ENCODE peak calls at places on chromosomes 2 and 18, in eight cellular contexts. One of them, this sample, is unnamed.

GRCh38 chr18:50151876-50152275 is 43.1 kb downstream of the MYO5B start:
- DNase-seq in EL: peak; percentile 26
- DNase-seq in stimulated activated CD8-positive, alpha-beta memory T cell treated with anti-CD3 and anti-CD28 coated beads, Interleukin-7, amount 100 ng/mL, for 48 hours: no peak
- DNase-seq in CD8-positive, alpha-beta T cell: no peak
- DNase-seq in CD8-positive, alpha-beta memory T cell: no peak
- DNase-seq in T-helper 2 cell: no peak
- DNase-seq in type B pancreatic cell: no peak
- DNase-seq in ELR: peak; percentile 51
- DNase-seq in this sample: no peak

GRCh38 chr2:104876606-104877005 is 22.7 kb downstream of the POU3F3 start:
- DNase-seq in EL: no peak
- DNase-seq in stimulated activated CD8-positive, alpha-beta memory T cell treated with anti-CD3 and anti-CD28 coated beads, Interleukin-7, amount 100 ng/mL, for 48 hours: no peak
- DNase-seq in CD8-positive, alpha-beta T cell: no peak
- DNase-seq in CD8-positive, alpha-beta memory T cell: no peak
- DNase-seq in T-helper 2 cell: no peak
- DNase-seq in type B pancreatic cell: no peak
- DNase-seq in ELR: no peak
- DNase-seq in this sample: no peak

GRCh38 chr2:37307500-37307899 is 17.1 kb downstream of the PRKD3 start:
- DNase-seq in EL: no peak
- DNase-seq in stimulated activated CD8-positive, alpha-beta memory T cell treated with anti-CD3 and anti-CD28 coated beads, Interleukin-7, amount 100 ng/mL, for 48 hours: no peak
- DNase-seq in CD8-positive, alpha-beta T cell: no peak
- DNase-seq in CD8-positive, alpha-beta memory T cell: no peak
- DNase-seq in T-helper 2 cell: no peak
- DNase-seq in type B pancreatic cell: no peak
- DNase-seq in ELR: no peak
- DNase-seq in this sample: no peak

GRCh38 chr2:655626-656025 is 21.6 kb downstream of the TMEM18 start:
- DNase-seq in EL: peak; percentile 11
- DNase-seq in stimulated activated CD8-positive, alpha-beta memory T cell treated with anti-CD3 and anti-CD28 coated beads, Interleukin-7, amount 100 ng/mL, for 48 hours: no peak
- DNase-seq in CD8-positive, alpha-beta T cell: no peak
- DNase-seq in CD8-positive, alpha-beta memory T cell: no peak
- DNase-seq in T-helper 2 cell: no peak
- DNase-seq in type B pancreatic cell: peak; percentile 45
- DNase-seq in ELR: no peak
- DNase-seq in this sample: peak; percentile 70

GRCh38 chr18:75896865-75897264 is 469.4 kb upstream of the SMIM21 start:
- DNase-seq in EL: peak; percentile 1
- DNase-seq in stimulated activated CD8-positive, alpha-beta memory T cell treated with anti-CD3 and anti-CD28 coated beads, Interleukin-7, amount 100 ng/mL, for 48 hours: no peak
- DNase-seq in CD8-positive, alpha-beta T cell: no peak
- DNase-seq in CD8-positive, alpha-beta memory T cell: no peak
- DNase-seq in T-helper 2 cell: no peak
- DNase-seq in type B pancreatic cell: no peak
- DNase-seq in ELR: peak; percentile 3
- DNase-seq in this sample: no peak

GRCh38 chr2:102619414-102620319 is at the start of gene SLC9A2:
- DNase-seq in EL: peak; percentile 2
- DNase-seq in stimulated activated CD8-positive, alpha-beta memory T cell treated with anti-CD3 and anti-CD28 coated beads, Interleukin-7, amount 100 ng/mL, for 48 hours: no peak
- DNase-seq in CD8-positive, alpha-beta T cell: no peak
- DNase-seq in CD8-positive, alpha-beta memory T cell: no peak
- DNase-seq in T-helper 2 cell: no peak
- DNase-seq in type B pancreatic cell: peak; percentile 68
- DNase-seq in ELR: no peak
- DNase-seq in this sample: no peak

GRCh38 chr18:58556333-58557012 is 72.4 kb downstream of the ALPK2 start:
- DNase-seq in EL: no peak
- DNase-seq in stimulated activated CD8-positive, alpha-beta memory T cell treated with anti-CD3 and anti-CD28 coated beads, Interleukin-7, amount 100 ng/mL, for 48 hours: no peak
- DNase-seq in CD8-positive, alpha-beta T cell: no peak
- DNase-seq in CD8-positive, alpha-beta memory T cell: no peak
- DNase-seq in T-helper 2 cell: no peak
- DNase-seq in type B pancreatic cell: no peak
- DNase-seq in ELR: no peak
- DNase-seq in this sample: peak; percentile 82

GRCh38 chr2:216519154-216519762 is 20.6 kb downstream of the RPL37A start:
- DNase-seq in EL: peak; percentile 78
- DNase-seq in stimulated activated CD8-positive, alpha-beta memory T cell treated with anti-CD3 and anti-CD28 coated beads, Interleukin-7, amount 100 ng/mL, for 48 hours: peak; percentile 33
- DNase-seq in CD8-positive, alpha-beta T cell: peak; percentile 52
- DNase-seq in CD8-positive, alpha-beta memory T cell: peak; percentile 10
- DNase-seq in T-helper 2 cell: no peak
- DNase-seq in type B pancreatic cell: no peak
- DNase-seq in ELR: peak; percentile 86
- DNase-seq in this sample: no peak

GRCh38 chr2:134310450-134311079 is 56.7 kb downstream of the MGAT5 start:
- DNase-seq in EL: peak; percentile 18
- DNase-seq in stimulated activated CD8-positive, alpha-beta memory T cell treated with anti-CD3 and anti-CD28 coated beads, Interleukin-7, amount 100 ng/mL, for 48 hours: no peak
- DNase-seq in CD8-positive, alpha-beta T cell: no peak
- DNase-seq in CD8-positive, alpha-beta memory T cell: no peak
- DNase-seq in T-helper 2 cell: no peak
- DNase-seq in type B pancreatic cell: no peak
- DNase-seq in ELR: no peak
- DNase-seq in this sample: no peak

GRCh38 chr2:241237047-241237446 is 48.6 kb downstream of the ANO7 start:
- DNase-seq in EL: no peak
- DNase-seq in stimulated activated CD8-positive, alpha-beta memory T cell treated with anti-CD3 and anti-CD28 coated beads, Interleukin-7, amount 100 ng/mL, for 48 hours: no peak
- DNase-seq in CD8-positive, alpha-beta T cell: no peak
- DNase-seq in CD8-positive, alpha-beta memory T cell: no peak
- DNase-seq in T-helper 2 cell: no peak
- DNase-seq in type B pancreatic cell: no peak
- DNase-seq in ELR: no peak
- DNase-seq in this sample: no peak

GRCh38 chr2:215556979-215557378 is 121.1 kb upstream of the FN1 start:
- DNase-seq in EL: peak; percentile 17
- DNase-seq in stimulated activated CD8-positive, alpha-beta memory T cell treated with anti-CD3 and anti-CD28 coated beads, Interleukin-7, amount 100 ng/mL, for 48 hours: no peak
- DNase-seq in CD8-positive, alpha-beta T cell: no peak
- DNase-seq in CD8-positive, alpha-beta memory T cell: no peak
- DNase-seq in T-helper 2 cell: no peak
- DNase-seq in type B pancreatic cell: no peak
- DNase-seq in ELR: peak; percentile 40
- DNase-seq in this sample: no peak

GRCh38 chr2:135742307-135742838 is 718 bp downstream of the UBXN4 start:
- DNase-seq in EL: peak; percentile 55
- DNase-seq in stimulated activated CD8-positive, alpha-beta memory T cell treated with anti-CD3 and anti-CD28 coated beads, Interleukin-7, amount 100 ng/mL, for 48 hours: peak; percentile 3
- DNase-seq in CD8-positive, alpha-beta T cell: no peak
- DNase-seq in CD8-positive, alpha-beta memory T cell: peak; percentile 23
- DNase-seq in T-helper 2 cell: no peak
- DNase-seq in type B pancreatic cell: no peak
- DNase-seq in ELR: peak; percentile 72
- DNase-seq in this sample: no peak

GRCh38 chr2:183840061-183840584 is 715.9 kb downstream of the NUP35 start:
- DNase-seq in EL: no peak
- DNase-seq in stimulated activated CD8-positive, alpha-beta memory T cell treated with anti-CD3 and anti-CD28 coated beads, Interleukin-7, amount 100 ng/mL, for 48 hours: no peak
- DNase-seq in CD8-positive, alpha-beta T cell: no peak
- DNase-seq in CD8-positive, alpha-beta memory T cell: no peak
- DNase-seq in T-helper 2 cell: no peak
- DNase-seq in type B pancreatic cell: no peak
- DNase-seq in ELR: no peak
- DNase-seq in this sample: no peak

GRCh38 chr2:178628590-178628989 is 148.3 kb downstream of the PLEKHA3 start:
- DNase-seq in EL: no peak
- DNase-seq in stimulated activated CD8-positive, alpha-beta memory T cell treated with anti-CD3 and anti-CD28 coated beads, Interleukin-7, amount 100 ng/mL, for 48 hours: no peak
- DNase-seq in CD8-positive, alpha-beta T cell: no peak
- DNase-seq in CD8-positive, alpha-beta memory T cell: no peak
- DNase-seq in T-helper 2 cell: no peak
- DNase-seq in type B pancreatic cell: no peak
- DNase-seq in ELR: no peak
- DNase-seq in this sample: no peak

GRCh38 chr2:225932741-225933413 is 533.4 kb downstream of the NYAP2 start:
- DNase-seq in EL: no peak
- DNase-seq in stimulated activated CD8-positive, alpha-beta memory T cell treated with anti-CD3 and anti-CD28 coated beads, Interleukin-7, amount 100 ng/mL, for 48 hours: no peak
- DNase-seq in CD8-positive, alpha-beta T cell: no peak
- DNase-seq in CD8-positive, alpha-beta memory T cell: no peak
- DNase-seq in T-helper 2 cell: no peak
- DNase-seq in type B pancreatic cell: no peak
- DNase-seq in ELR: no peak
- DNase-seq in this sample: no peak

GRCh38 chr2:98446850-98447249 is 2.2 kb downstream of the INPP4A start:
- DNase-seq in EL: no peak
- DNase-seq in stimulated activated CD8-positive, alpha-beta memory T cell treated with anti-CD3 and anti-CD28 coated beads, Interleukin-7, amount 100 ng/mL, for 48 hours: no peak
- DNase-seq in CD8-positive, alpha-beta T cell: no peak
- DNase-seq in CD8-positive, alpha-beta memory T cell: no peak
- DNase-seq in T-helper 2 cell: no peak
- DNase-seq in type B pancreatic cell: no peak
- DNase-seq in ELR: no peak
- DNase-seq in this sample: no peak

GRCh38 chr2:150878347-150878746 is 383.3 kb downstream of the RBM43 start:
- DNase-seq in EL: peak; percentile 60
- DNase-seq in stimulated activated CD8-positive, alpha-beta memory T cell treated with anti-CD3 and anti-CD28 coated beads, Interleukin-7, amount 100 ng/mL, for 48 hours: no peak
- DNase-seq in CD8-positive, alpha-beta T cell: no peak
- DNase-seq in CD8-positive, alpha-beta memory T cell: no peak
- DNase-seq in T-helper 2 cell: no peak
- DNase-seq in type B pancreatic cell: no peak
- DNase-seq in ELR: peak; percentile 83
- DNase-seq in this sample: no peak

GRCh38 chr2:75465317-75465998 is 95.3 kb downstream of the EVA1A start:
- DNase-seq in EL: peak; percentile 40
- DNase-seq in stimulated activated CD8-positive, alpha-beta memory T cell treated with anti-CD3 and anti-CD28 coated beads, Interleukin-7, amount 100 ng/mL, for 48 hours: no peak
- DNase-seq in CD8-positive, alpha-beta T cell: no peak
- DNase-seq in CD8-positive, alpha-beta memory T cell: no peak
- DNase-seq in T-helper 2 cell: no peak
- DNase-seq in type B pancreatic cell: no peak
- DNase-seq in ELR: peak; percentile 68
- DNase-seq in this sample: no peak

GRCh38 chr18:36580874-36581750 is 247.7 kb downstream of the TPGS2 start:
- DNase-seq in EL: peak; percentile 86
- DNase-seq in stimulated activated CD8-positive, alpha-beta memory T cell treated with anti-CD3 and anti-CD28 coated beads, Interleukin-7, amount 100 ng/mL, for 48 hours: no peak
- DNase-seq in CD8-positive, alpha-beta T cell: no peak
- DNase-seq in CD8-positive, alpha-beta memory T cell: no peak
- DNase-seq in T-helper 2 cell: no peak
- DNase-seq in type B pancreatic cell: no peak
- DNase-seq in ELR: peak; percentile 90
- DNase-seq in this sample: no peak

GRCh38 chr2:169694894-169695260 is 608 bp downstream of the PHOSPHO2 start:
- DNase-seq in EL: no peak
- DNase-seq in stimulated activated CD8-positive, alpha-beta memory T cell treated with anti-CD3 and anti-CD28 coated beads, Interleukin-7, amount 100 ng/mL, for 48 hours: no peak
- DNase-seq in CD8-positive, alpha-beta T cell: no peak
- DNase-seq in CD8-positive, alpha-beta memory T cell: no peak
- DNase-seq in T-helper 2 cell: no peak
- DNase-seq in type B pancreatic cell: no peak
- DNase-seq in ELR: no peak
- DNase-seq in this sample: no peak

GRCh38 chr2:85111819-85112281 is 21.3 kb upstream of the TCF7L1 start:
- DNase-seq in EL: peak; percentile 70
- DNase-seq in stimulated activated CD8-positive, alpha-beta memory T cell treated with anti-CD3 and anti-CD28 coated beads, Interleukin-7, amount 100 ng/mL, for 48 hours: no peak
- DNase-seq in CD8-positive, alpha-beta T cell: no peak
- DNase-seq in CD8-positive, alpha-beta memory T cell: no peak
- DNase-seq in T-helper 2 cell: no peak
- DNase-seq in type B pancreatic cell: no peak
- DNase-seq in ELR: peak; percentile 69
- DNase-seq in this sample: no peak

GRCh38 chr2:16225545-16225944 is 285.2 kb downstream of the MYCN start:
- DNase-seq in EL: no peak
- DNase-seq in stimulated activated CD8-positive, alpha-beta memory T cell treated with anti-CD3 and anti-CD28 coated beads, Interleukin-7, amount 100 ng/mL, for 48 hours: no peak
- DNase-seq in CD8-positive, alpha-beta T cell: no peak
- DNase-seq in CD8-positive, alpha-beta memory T cell: no peak
- DNase-seq in T-helper 2 cell: no peak
- DNase-seq in type B pancreatic cell: no peak
- DNase-seq in ELR: no peak
- DNase-seq in this sample: no peak

GRCh38 chr2:234845602-234846588 is 105.9 kb upstream of the SH3BP4 start:
- DNase-seq in EL: no peak
- DNase-seq in stimulated activated CD8-positive, alpha-beta memory T cell treated with anti-CD3 and anti-CD28 coated beads, Interleukin-7, amount 100 ng/mL, for 48 hours: no peak
- DNase-seq in CD8-positive, alpha-beta T cell: no peak
- DNase-seq in CD8-positive, alpha-beta memory T cell: no peak
- DNase-seq in T-helper 2 cell: no peak
- DNase-seq in type B pancreatic cell: no peak
- DNase-seq in ELR: no peak
- DNase-seq in this sample: no peak

GRCh38 chr2:133062174-133062573 is 392.2 kb upstream of the LYPD1 start:
- DNase-seq in EL: peak; percentile 15
- DNase-seq in stimulated activated CD8-positive, alpha-beta memory T cell treated with anti-CD3 and anti-CD28 coated beads, Interleukin-7, amount 100 ng/mL, for 48 hours: no peak
- DNase-seq in CD8-positive, alpha-beta T cell: no peak
- DNase-seq in CD8-positive, alpha-beta memory T cell: no peak
- DNase-seq in T-helper 2 cell: no peak
- DNase-seq in type B pancreatic cell: no peak
- DNase-seq in ELR: no peak
- DNase-seq in this sample: no peak

GRCh38 chr18:23635283-23636040 is 27.2 kb downstream of the ANKRD29 start:
- DNase-seq in EL: no peak
- DNase-seq in stimulated activated CD8-positive, alpha-beta memory T cell treated with anti-CD3 and anti-CD28 coated beads, Interleukin-7, amount 100 ng/mL, for 48 hours: no peak
- DNase-seq in CD8-positive, alpha-beta T cell: no peak
- DNase-seq in CD8-positive, alpha-beta memory T cell: no peak
- DNase-seq in T-helper 2 cell: no peak
- DNase-seq in type B pancreatic cell: no peak
- DNase-seq in ELR: no peak
- DNase-seq in this sample: no peak

GRCh38 chr2:230447455-230448451 is 31.8 kb downstream of the SP100 start:
- DNase-seq in EL: no peak
- DNase-seq in stimulated activated CD8-positive, alpha-beta memory T cell treated with anti-CD3 and anti-CD28 coated beads, Interleukin-7, amount 100 ng/mL, for 48 hours: no peak
- DNase-seq in CD8-positive, alpha-beta T cell: no peak
- DNase-seq in CD8-positive, alpha-beta memory T cell: no peak
- DNase-seq in T-helper 2 cell: no peak
- DNase-seq in type B pancreatic cell: no peak
- DNase-seq in ELR: no peak
- DNase-seq in this sample: no peak

GRCh38 chr2:20291106-20291564 is 59.5 kb downstream of the PUM2 start:
- DNase-seq in EL: peak; percentile 85
- DNase-seq in stimulated activated CD8-positive, alpha-beta memory T cell treated with anti-CD3 and anti-CD28 coated beads, Interleukin-7, amount 100 ng/mL, for 48 hours: no peak
- DNase-seq in CD8-positive, alpha-beta T cell: no peak
- DNase-seq in CD8-positive, alpha-beta memory T cell: no peak
- DNase-seq in T-helper 2 cell: no peak
- DNase-seq in type B pancreatic cell: no peak
- DNase-seq in ELR: peak; percentile 92
- DNase-seq in this sample: no peak

GRCh38 chr2:102803041-102803896 is 41.4 kb downstream of the TMEM182 start:
- DNase-seq in EL: no peak
- DNase-seq in stimulated activated CD8-positive, alpha-beta memory T cell treated with anti-CD3 and anti-CD28 coated beads, Interleukin-7, amount 100 ng/mL, for 48 hours: no peak
- DNase-seq in CD8-positive, alpha-beta T cell: no peak
- DNase-seq in CD8-positive, alpha-beta memory T cell: no peak
- DNase-seq in T-helper 2 cell: no peak
- DNase-seq in type B pancreatic cell: no peak
- DNase-seq in ELR: no peak
- DNase-seq in this sample: no peak

GRCh38 chr18:77093584-77093983 is 39.0 kb downstream of the MBP start:
- DNase-seq in EL: no peak
- DNase-seq in stimulated activated CD8-positive, alpha-beta memory T cell treated with anti-CD3 and anti-CD28 coated beads, Interleukin-7, amount 100 ng/mL, for 48 hours: no peak
- DNase-seq in CD8-positive, alpha-beta T cell: no peak
- DNase-seq in CD8-positive, alpha-beta memory T cell: no peak
- DNase-seq in T-helper 2 cell: no peak
- DNase-seq in type B pancreatic cell: no peak
- DNase-seq in ELR: no peak
- DNase-seq in this sample: no peak

This sample was measured in vagina.